ENCODE peak calls at places on chromosomes 2 and 18, in nine cellular contexts. C, R, T, D, N, W, U, E and X are unnamed samples.
A peak's percentile ranks its signal among the peaks of the same experiment; 100 is the strongest.

GRCh38 chr2:20027715-20028434 is 15.4 kb upstream of the MATN3 start:
- DNase-seq in C (no peak), R (no peak), T (no peak), D (no peak), N (no peak), W (no peak), U (no peak), E (no peak), X (no peak)

GRCh38 chr2:156005999-156006712 is 326.4 kb downstream of the NR4A2 start:
- DNase-seq in C (no peak), R (no peak), T (no peak), D (no peak), N (no peak), W (no peak), U (no peak), E (no peak), X (no peak)

GRCh38 chr2:28276076-28276618 is 116.5 kb upstream of the FOSL2 start:
- DNase-seq in C (no peak), R (no peak), T (no peak), D (no peak), N (no peak), W (no peak), U (peak; percentile 86), E (no peak), X (peak; percentile 99)

GRCh38 chr2:149727927-149728326 is 140.4 kb upstream of the MMADHC start:
- DNase-seq in C (no peak), R (no peak), T (no peak), D (no peak), N (no peak), W (no peak), U (no peak), E (no peak), X (no peak)

GRCh38 chr18:24878289-24878688 is 417.9 kb downstream of the HRH4 start:
- DNase-seq in C (no peak), R (no peak), T (no peak), D (no peak), N (no peak), W (no peak), U (no peak), E (no peak), X (no peak)

GRCh38 chr2:230202430-230203109 is 17.2 kb downstream of the SP110 start:
- DNase-seq in C (no peak), R (no peak), T (no peak), D (no peak), N (no peak), W (no peak), U (no peak), E (no peak), X (no peak)

GRCh38 chr2:68135448-68136320 is 22.0 kb upstream of the PNO1 start:
- DNase-seq in C (no peak), R (no peak), T (no peak), D (no peak), N (no peak), W (no peak), U (no peak), E (no peak), X (no peak)

GRCh38 chr18:62659698-62660097 is 55.6 kb upstream of the PHLPP1 start:
- DNase-seq in C (no peak), R (no peak), T (no peak), D (no peak), N (no peak), W (no peak), U (no peak), E (no peak), X (no peak)

GRCh38 chr18:77129150-77129551 is 3.4 kb downstream of the MBP start:
- DNase-seq in C (no peak), R (no peak), T (no peak), D (no peak), N (no peak), W (no peak), U (no peak), E (no peak), X (peak; percentile 80)

GRCh38 chr18:48605408-48605845 is 66.6 kb downstream of the CTIF start:
- DNase-seq in C (no peak), R (no peak), T (no peak), D (no peak), N (no peak), W (no peak), U (no peak), E (peak; percentile 73), X (no peak)

GRCh38 chr18:33596178-33596854 is 18.3 kb downstream of the ASXL3 start:
- DNase-seq in C (no peak), R (no peak), T (no peak), D (no peak), N (no peak), W (no peak), U (no peak), E (no peak), X (no peak)

GRCh38 chr2:176123847-176124273 is 1.3 kb downstream of the HOXD9 start:
- DNase-seq in C (no peak), R (no peak), T (no peak), D (no peak), N (no peak), W (no peak), U (no peak), E (peak; percentile 45), X (no peak)

GRCh38 chr2:176122266-176122632 is 270 bp upstream of the HOXD9 start:
- DNase-seq in C (no peak), R (no peak), T (no peak), D (no peak), N (no peak), W (no peak), U (no peak), E (no peak), X (no peak)

GRCh38 chr2:176122633-176123482 is at the start of gene HOXD9:
- DNase-seq in C (no peak), R (no peak), T (no peak), D (no peak), N (peak; percentile 74), W (no peak), U (no peak), E (peak; percentile 75), X (no peak)

GRCh38 chr2:176124358-176125214 is 2.1 kb downstream of the HOXD9 start:
- DNase-seq in C (no peak), R (no peak), T (no peak), D (no peak), N (no peak), W (no peak), U (no peak), E (peak; percentile 45), X (no peak)

GRCh38 chr2:176123483-176123843 is 944 bp downstream of the HOXD9 start:
- DNase-seq in C (no peak), R (no peak), T (no peak), D (no peak), N (no peak), W (no peak), U (no peak), E (no peak), X (no peak)
- H3K27me3 ChIP-seq in C (no peaks in the 10 kb centered on the region), R (peaks cover 19% of the 10 kb centered on the region), T (peaks cover 58% of the 10 kb centered on the region), D (peaks cover 98% of the 10 kb centered on the region), N (peaks cover 96% of the 10 kb centered on the region), W (peaks cover 58% of the 10 kb centered on the region), U (peaks cover 93% of the 10 kb centered on the region), E (peaks cover 100% of the 10 kb centered on the region), X (peaks cover 9% of the 10 kb centered on the region)

GRCh38 chr2:119008108-119008507 is 66.1 kb downstream of the MARCO start:
- DNase-seq in C (no peak), R (peak; percentile 27), T (no peak), D (no peak), N (no peak), W (no peak), U (no peak), E (no peak), X (no peak)
- TF ChIP-seq CTCF in C (no peak), R (no peak), T (no peak), D (peak; percentile 6), N (peak; percentile 50), W (no peak), U (peak; percentile 37), E (no peak), X (no peak)

DNA sequence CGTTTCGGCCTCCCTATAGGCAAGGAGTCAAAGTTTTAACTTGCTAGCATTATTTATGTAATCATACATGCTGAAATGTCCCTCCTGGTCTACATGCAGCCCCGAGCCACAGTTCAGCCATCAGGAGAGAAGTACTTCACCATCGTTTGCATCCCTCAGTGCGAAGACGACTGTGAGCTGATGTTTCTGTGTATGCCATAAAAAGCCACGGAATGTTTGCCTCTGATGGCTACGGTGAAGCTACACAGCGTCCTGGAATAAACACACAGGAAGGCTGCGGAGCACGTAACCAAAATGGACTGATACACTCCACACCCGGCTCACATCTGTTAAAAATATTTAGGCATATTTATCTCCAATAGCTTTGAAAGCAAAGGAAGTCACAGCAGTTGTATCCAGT is 4.3 kb upstream of the SALL3 start:
- DNase-seq in C (no peak), R (no peak), T (no peak), D (no peak), N (no peak), W (peak; percentile 28), U (no peak), E (no peak), X (no peak)
- H3K4me3 ChIP-seq in C (no peak overlapping the region), R (no peak overlapping the region), T (no peak overlapping the region), D (no peak overlapping the region), N (no peak overlapping the region), W (no peak overlapping the region), U (no peak overlapping the region), E (no peak overlapping the region), X (no peak overlapping the region)

DNA sequence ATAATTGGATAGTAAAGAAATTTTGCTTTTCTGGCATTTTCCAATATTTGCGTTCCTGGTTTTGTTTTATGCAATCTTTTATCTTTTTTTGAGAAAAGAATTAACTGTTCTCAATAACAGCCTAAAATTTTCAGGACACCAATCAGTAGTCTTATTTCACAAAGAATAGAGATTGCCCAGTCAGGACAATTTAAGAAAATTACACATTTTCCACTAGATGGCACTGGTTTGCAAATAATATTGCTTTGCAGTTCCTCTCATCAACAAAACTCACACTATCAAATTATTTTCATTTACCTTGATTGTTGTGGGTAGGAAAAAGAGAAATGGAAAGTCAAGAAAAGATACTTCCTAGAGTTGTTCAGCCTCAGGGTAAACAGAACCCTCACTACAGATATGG is 2.4 kb upstream of the RBM45 start:
- DNase-seq in C (no peak), R (no peak), T (no peak), D (no peak), N (no peak), W (no peak), U (no peak), E (no peak), X (no peak)
- H3K27me3 ChIP-seq in C (no peaks in the 10 kb centered on the region), R (no peaks in the 10 kb centered on the region), T (no peaks in the 10 kb centered on the region), D (no peaks in the 10 kb centered on the region), N (no peaks in the 10 kb centered on the region), W (no peaks in the 10 kb centered on the region), U (no peaks in the 10 kb centered on the region), E (no peaks in the 10 kb centered on the region), X (no peaks in the 10 kb centered on the region)

DNA sequence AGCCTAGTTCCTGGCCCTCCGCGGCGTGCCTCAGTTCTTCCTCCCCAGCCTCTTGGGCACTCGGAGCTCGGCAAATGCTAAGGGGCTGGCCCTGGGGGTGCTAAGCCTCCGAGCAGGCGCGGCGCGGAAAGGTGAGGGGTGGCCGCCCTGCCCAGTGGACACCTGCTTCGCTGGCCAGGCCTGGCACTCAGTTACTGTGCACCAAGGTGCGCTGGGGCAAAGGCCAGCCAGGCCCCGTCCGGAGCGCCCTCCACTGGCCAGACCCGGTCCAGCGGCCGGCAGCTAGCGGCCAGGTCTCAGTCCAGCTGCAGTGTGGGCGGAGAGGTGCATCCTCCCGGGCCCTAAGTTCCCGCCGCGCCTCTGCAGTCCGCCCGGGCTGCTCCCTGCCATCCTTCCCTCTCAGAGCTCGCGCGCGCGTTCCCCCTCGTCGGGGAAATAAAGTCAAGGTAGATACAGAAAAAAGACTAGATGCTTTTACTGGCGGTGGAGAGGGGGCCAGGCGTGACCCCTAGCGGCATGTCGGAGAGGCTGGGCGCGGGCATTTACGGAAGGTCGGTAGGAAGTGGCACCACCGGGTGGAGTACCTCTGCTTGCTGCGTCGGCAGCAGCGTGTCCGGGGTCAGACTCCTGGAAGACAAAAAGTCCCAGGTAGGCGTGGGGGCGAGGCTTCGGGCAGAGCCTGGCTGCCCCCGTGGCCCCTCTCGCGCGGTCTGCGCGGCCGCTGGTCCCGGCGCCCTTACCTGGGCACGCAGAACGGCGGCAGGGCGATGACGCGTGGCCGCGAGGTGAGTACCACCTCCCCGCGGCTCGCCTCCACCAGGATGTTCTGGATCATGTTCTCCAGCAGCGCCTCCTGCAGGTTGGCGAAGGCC is 9.4 kb upstream of the CRYBA2 start:
- DNase-seq in C (peak; percentile 91), R (peak; percentile 71), T (peak; percentile 89), D (peak; percentile 85), N (peak; percentile 87), W (no peak), U (no peak), E (peak; percentile 96), X (no peak)
- TF ChIP-seq CTCF in C (peak; percentile 54), R (no peak), T (peak; percentile 93), D (peak; percentile 50), N (peak; percentile 76), W (no peak), U (peak; percentile 26), E (peak; percentile 91), X (peak; percentile 42)